ENCODE peak calls at places on chromosomes 16 and 17, in eight cellular contexts. F is activated T-helper 1 cell treated with anti-CD3 and anti-CD28 coated beads, Interleukin-2, amount 50 U/mL, for 16 hours; Q is progenitor cell of endocrine pancreas; L is A549; W is neural crest cell; T is retina; R is activated T-cell treated with anti-CD3 and anti-CD28 coated beads, Interleukin-2, amount 50 U/mL, for 72 hours; H is skeletal muscle cell. B is an unnamed sample.

GRCh38 chr16:5502467-5502869 is 404.9 kb upstream of the EEF2KMT start:
- DNase-seq in F (no peak), Q (peak), L (peak), W (peak), T (peak), R (no peak), H (no peak), B (no peak)

GRCh38 chr16:22635801-22636200 is 125.1 kb downstream of the NPIPB5 start:
- DNase-seq in F (no peak), Q (no peak), L (no peak), W (no peak), T (no peak), R (no peak), H (no peak), B (no peak)

GRCh38 chr17:81341347-81342061 is 46.4 kb upstream of the SLC38A10 start:
- DNase-seq in F (no peak), Q (no peak), L (no peak), W (no peak), T (peak), R (no peak), H (no peak), B (no peak)

GRCh38 chr17:11558681-11559234 is 39.5 kb upstream of the DNAH9 start:
- DNase-seq in F (no peak), Q (no peak), L (no peak), W (no peak), T (no peak), R (no peak), H (no peak), B (no peak)

GRCh38 chr17:82051776-82052637 is at the start of the genes GPS1 and RFNG:
- DNase-seq in F (peak), Q (peak), L (peak), W (peak), T (peak), R (peak), H (no peak), B (peak)

GRCh38 chr17:75707096-75707720 is 14.1 kb upstream of the ITGB4 start:
- DNase-seq in F (no peak), Q (no peak), L (peak), W (no peak), T (no peak), R (no peak), H (no peak), B (no peak)

GRCh38 chr16:16988963-16989362 is 481.8 kb downstream of the XYLT1 start:
- DNase-seq in F (no peak), Q (no peak), L (no peak), W (no peak), T (no peak), R (no peak), H (no peak), B (no peak)

GRCh38 chr16:13223666-13224065 is 322.3 kb downstream of the SHISA9 start:
- DNase-seq in F (no peak), Q (no peak), L (no peak), W (no peak), T (no peak), R (no peak), H (no peak), B (no peak)

GRCh38 chr17:80790021-80790765 is 201.4 kb upstream of the CHMP6 start:
- DNase-seq in F (no peak), Q (no peak), L (no peak), W (no peak), T (peak), R (peak), H (no peak), B (no peak)

GRCh38 chr17:80513892-80514291 is 30.7 kb upstream of the RPTOR start:
- DNase-seq in F (no peak), Q (no peak), L (no peak), W (no peak), T (no peak), R (no peak), H (no peak), B (no peak)

GRCh38 chr17:80286638-80286960 is 25.9 kb downstream of the RNF213 start:
- DNase-seq in F (no peak), Q (no peak), L (no peak), W (no peak), T (no peak), R (no peak), H (no peak), B (no peak)

GRCh38 chr16:89449726-89450335 is 40.5 kb downstream of the ANKRD11 start:
- DNase-seq in F (no peak), Q (no peak), L (no peak), W (no peak), T (no peak), R (no peak), H (no peak), B (no peak)

GRCh38 chr17:82507631-82508175 is 11.8 kb upstream of the FOXK2 start:
- DNase-seq in F (no peak), Q (no peak), L (no peak), W (no peak), T (no peak), R (no peak), H (no peak), B (no peak)

GRCh38 chr16:82382521-82382920 is 212.5 kb upstream of the MPHOSPH6 start:
- DNase-seq in F (no peak), Q (no peak), L (no peak), W (no peak), T (no peak), R (no peak), H (no peak), B (no peak)

GRCh38 chr17:181213-182163 is at the start of gene DOC2B:
- DNase-seq in F (no peak), Q (peak), L (no peak), W (peak), T (peak), R (peak), H (no peak), B (no peak)

GRCh38 chr17:16918443-16918842 is 53.5 kb downstream of the TNFRSF13B start:
- DNase-seq in F (no peak), Q (no peak), L (no peak), W (no peak), T (no peak), R (no peak), H (no peak), B (no peak)

GRCh38 chr17:8868092-8868491 is 618 bp upstream of the PIK3R6 start:
- DNase-seq in F (no peak), Q (no peak), L (no peak), W (no peak), T (no peak), R (no peak), H (no peak), B (no peak)

GRCh38 chr17:4708436-4708835 is 2.0 kb upstream of the ARRB2 start:
- DNase-seq in F (no peak), Q (no peak), L (peak), W (no peak), T (no peak), R (peak), H (no peak), B (no peak)

GRCh38 chr16:4976079-4976478 is 17.9 kb downstream of the SEC14L5 start:
- DNase-seq in F (no peak), Q (no peak), L (no peak), W (no peak), T (no peak), R (no peak), H (no peak), B (no peak)

GRCh38 chr16:2213817-2214720 is 571 bp downstream of the PGP start:
- DNase-seq in F (no peak), Q (no peak), L (no peak), W (no peak), T (peak), R (no peak), H (no peak), B (no peak)

GRCh38 chr17:75587718-75588545 is at the start of gene MYO15B:
- DNase-seq in F (peak), Q (peak), L (no peak), W (peak), T (peak), R (peak), H (no peak), B (peak)

GRCh38 chr16:64290461-64290860 is 831.4 kb downstream of the CDH11 start:
- DNase-seq in F (no peak), Q (no peak), L (no peak), W (no peak), T (no peak), R (no peak), H (no peak), B (no peak)

GRCh38 chr17:50934672-50935200 is 68.6 kb upstream of the TOB1 start:
- DNase-seq in F (no peak), Q (no peak), L (no peak), W (no peak), T (no peak), R (no peak), H (no peak), B (no peak)

GRCh38 chr16:56196381-56196780 is 5.1 kb downstream of the GNAO1 start:
- DNase-seq in F (no peak), Q (no peak), L (no peak), W (no peak), T (no peak), R (no peak), H (no peak), B (no peak)